ENCODE peak calls at places on chromosomes 2 and 18, in six cellular contexts. N, B, Y, U, J and Q are unnamed samples.

GRCh38 chr18:60596928-60597327 is 224.4 kb upstream of the MC4R start:
- DNase-seq in U (no peak), B (no peak), N (no peak), J (no peak), Y (no peak), Q (no peak)

GRCh38 chr2:70531419-70532130 is 22.1 kb downstream of the TGFA start:
- DNase-seq in B (no peak), N (no peak), Y (no peak), J (no peak), U (no peak), Q (no peak)

GRCh38 chr2:164388511-164388910 is 232.8 kb downstream of the GRB14 start:
- DNase-seq in B (no peak), Y (peak; percentile 72), U (peak; percentile 74), N (no peak), J (no peak), Q (peak; percentile 74)

GRCh38 chr2:67340118-67341011 is 56.8 kb upstream of the ETAA1 start:
- DNase-seq in B (no peak), U (no peak), J (peak; percentile 32), Y (no peak), N (no peak), Q (no peak)

GRCh38 chr2:124310671-124311070 is 285.6 kb downstream of the CNTNAP5 start:
- DNase-seq in J (no peak), N (no peak), U (no peak), B (no peak), Y (no peak), Q (no peak)

GRCh38 chr18:2707559-2708168 is 52.1 kb downstream of the SMCHD1 start:
- DNase-seq in B (no peak), J (no peak), Y (no peak), U (no peak), N (no peak), Q (no peak)

GRCh38 chr2:234448506-234449169 is 48.2 kb downstream of the ARL4C start:
- DNase-seq in J (no peak), Y (peak; percentile 34), N (no peak), U (no peak), B (no peak), Q (peak; percentile 26)

GRCh38 chr2:198135481-198135934 is 331.1 kb downstream of the PLCL1 start:
- DNase-seq in Y (no peak), U (peak; percentile 36), J (no peak), B (no peak), N (no peak), Q (no peak)

GRCh38 chr2:38620282-38620977 is 17.7 kb upstream of the HNRNPLL start:
- DNase-seq in Y (peak; percentile 28), B (no peak), N (no peak), J (no peak), U (no peak), Q (no peak)

GRCh38 chr2:64939332-64939917 is 49.8 kb upstream of the SLC1A4 start:
- DNase-seq in B (no peak), J (no peak), U (no peak), N (no peak), Y (no peak), Q (no peak)

GRCh38 chr2:33366473-33366872 is 110.0 kb upstream of the RASGRP3 start:
- DNase-seq in U (peak; percentile 15), N (no peak), J (peak; percentile 66), B (peak; percentile 81), Y (no peak), Q (no peak)